ENCODE peak calls at places on chromosomes 7 and 10, in five cellular contexts. C, O, U, F and M are unnamed samples.

GRCh38 chr10:48454302-48455054 is 148.0 kb downstream of the MAPK8 start:
- DNase-seq in C (no peak), O (no peak), U (peak; percentile 59), F (no peak), M (no peak)

GRCh38 chr7:7237978-7238267 is 55.6 kb downstream of the C1GALT1 start:
- DNase-seq in C (no peak), O (no peak), U (no peak), F (no peak), M (no peak)

GRCh38 chr10:63633677-63634487 is 112.7 kb downstream of the REEP3 start:
- DNase-seq in C (no peak), O (no peak), U (no peak), F (no peak), M (peak; percentile 10)

GRCh38 chr10:116168329-116168728 is 104.7 kb downstream of the GFRA1 start:
- DNase-seq in C (no peak), O (no peak), U (no peak), F (no peak), M (no peak)

GRCh38 chr10:554182-554848 is 135.2 kb downstream of the DIP2C start:
- DNase-seq in C (no peak), O (no peak), U (no peak), F (no peak), M (no peak)

GRCh38 chr10:78035025-78035424 is 1.4 kb downstream of the RPS24 start:
- DNase-seq in C (no peak), O (no peak), U (no peak), F (no peak), M (no peak)

GRCh38 chr7:69450436-69450835 is 147.8 kb upstream of the AUTS2 start:
- DNase-seq in C (no peak), O (no peak), U (no peak), F (no peak), M (no peak)

GRCh38 chr7:22980422-22980821 is 33.5 kb downstream of the HYCC1 start:
- DNase-seq in C (no peak), O (peak; percentile 30), U (no peak), F (no peak), M (no peak)

GRCh38 chr7:36852017-36852416 is 127.7 kb upstream of the AOAH start:
- DNase-seq in C (no peak), O (no peak), U (no peak), F (no peak), M (no peak)
- H3K27ac ChIP-seq in C (no peak overlapping the region), O (no peak overlapping the region), U (no peak overlapping the region), F (no peak overlapping the region), M (no peak overlapping the region)

GRCh38 chr10:52337225-52337624 is 23.1 kb downstream of the DKK1 start:
- DNase-seq in C (no peak), O (no peak), U (no peak), F (no peak), M (no peak)

GRCh38 chr10:52332815-52333214 is 18.7 kb downstream of the DKK1 start:
- DNase-seq in C (no peak), O (no peak), U (no peak), F (no peak), M (no peak)

GRCh38 chr10:52335665-52336064 is 21.6 kb downstream of the DKK1 start:
- DNase-seq in C (no peak), O (no peak), U (no peak), F (no peak), M (no peak)

GRCh38 chr10:52331759-52332364 is 17.8 kb downstream of the DKK1 start:
- DNase-seq in C (no peak), O (no peak), U (no peak), F (no peak), M (no peak)

DNA sequence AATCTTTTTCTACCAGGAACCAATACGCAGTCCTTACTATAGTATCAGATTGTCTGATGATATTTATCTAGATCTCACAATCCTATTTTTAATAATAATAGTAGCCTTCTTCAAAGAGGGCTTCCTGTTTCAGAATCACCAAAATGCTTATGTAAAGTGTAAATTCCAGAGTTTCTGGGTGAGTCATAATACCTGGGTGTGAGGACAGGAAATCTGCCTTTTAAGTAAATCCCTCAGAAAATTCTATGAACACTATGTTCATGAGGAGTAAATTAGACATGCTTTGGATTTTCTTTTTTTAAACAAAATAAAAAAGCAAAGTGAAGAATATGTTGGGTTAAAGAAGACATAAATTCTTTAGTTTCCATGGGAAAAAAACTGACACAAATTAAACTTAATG is 20.5 kb downstream of the DKK1 start:
- DNase-seq in C (no peak), O (no peak), U (no peak), F (no peak), M (no peak)
- H3K27ac ChIP-seq in C (no peak overlapping the region), O (no peak overlapping the region), U (no peak overlapping the region), F (no peak overlapping the region), M (no peak overlapping the region)

GRCh38 chr7:50405246-50405645 is 44.9 kb downstream of the FIGNL1 start:
- DNase-seq in C (no peak), O (no peak), U (no peak), F (no peak), M (no peak)

GRCh38 chr7:50411333-50412028 is 38.7 kb downstream of the FIGNL1 start:
- DNase-seq in C (no peak), O (no peak), U (no peak), F (no peak), M (no peak)

GRCh38 chr7:50409856-50410468 is 40.2 kb downstream of the FIGNL1 start:
- DNase-seq in C (no peak), O (no peak), U (no peak), F (no peak), M (no peak)

GRCh38 chr7:50404392-50404791 is 45.8 kb downstream of the FIGNL1 start:
- DNase-seq in C (no peak), O (no peak), U (no peak), F (no peak), M (no peak)

DNA sequence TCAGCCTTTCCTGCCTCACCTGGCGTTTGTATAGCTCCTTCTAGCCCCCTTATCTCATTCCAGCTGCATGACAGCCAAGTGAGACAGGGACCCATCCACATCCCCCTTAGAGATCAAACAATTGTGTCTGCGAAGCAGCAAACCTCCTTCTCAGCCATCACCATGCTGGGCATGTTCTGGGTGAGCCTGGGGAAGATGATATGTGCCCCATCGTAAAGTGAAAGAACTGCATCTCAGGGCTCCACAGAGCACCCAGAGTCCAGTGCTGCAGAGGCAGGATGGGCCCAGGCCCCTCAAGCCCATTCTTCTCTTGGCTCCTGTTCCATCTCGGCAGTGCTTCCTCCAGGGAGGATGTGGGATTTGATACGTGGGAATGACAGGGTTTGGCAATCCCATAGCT is 43.2 kb downstream of the FIGNL1 start:
- DNase-seq in C (no peak), O (no peak), U (no peak), F (no peak), M (no peak)
- H3K27ac ChIP-seq in C (no peak overlapping the region), O (no peak overlapping the region), U (no peak overlapping the region), F (no peak overlapping the region), M (no peak overlapping the region)

GRCh38 chr10:26274391-26274790 is 57.8 kb downstream of the GAD2 start:
- DNase-seq in C (no peak), O (no peak), U (no peak), F (no peak), M (peak; percentile 56)

DNA sequence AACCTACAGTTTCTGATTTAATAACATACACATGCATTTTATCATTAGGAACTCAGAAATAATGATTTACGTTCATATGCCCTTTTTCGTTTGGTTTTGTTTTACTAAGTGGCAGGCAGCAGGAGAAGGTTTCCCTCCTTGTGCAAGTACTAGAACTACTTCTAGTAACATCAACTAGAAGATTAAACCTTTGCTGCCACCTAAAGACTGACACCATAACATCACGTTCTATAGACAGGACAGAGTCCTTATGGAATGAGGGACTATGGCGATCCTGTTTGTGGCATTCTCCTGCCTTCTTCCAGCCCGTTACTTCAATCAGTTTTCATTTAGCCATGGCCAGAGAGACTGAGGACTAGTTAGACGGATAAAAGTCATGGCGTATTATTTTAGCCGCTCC is 53.2 kb downstream of the GAD2 start:
- DNase-seq in C (no peak), O (no peak), U (no peak), F (no peak), M (no peak)
- H3K27ac ChIP-seq in C (no peak overlapping the region), O (no peak overlapping the region), U (no peak overlapping the region), F (no peak overlapping the region), M (no peak overlapping the region)

GRCh38 chr10:5987747-5988146 is 10.4 kb upstream of the IL15RA start:
- DNase-seq in C (no peak), O (no peak), U (peak; percentile 66), F (peak; percentile 62), M (no peak)
- H3K27ac ChIP-seq in C (no peak overlapping the region), O (no peak overlapping the region), U (no peak overlapping the region), F (no peak overlapping the region), M (no peak overlapping the region)

DNA sequence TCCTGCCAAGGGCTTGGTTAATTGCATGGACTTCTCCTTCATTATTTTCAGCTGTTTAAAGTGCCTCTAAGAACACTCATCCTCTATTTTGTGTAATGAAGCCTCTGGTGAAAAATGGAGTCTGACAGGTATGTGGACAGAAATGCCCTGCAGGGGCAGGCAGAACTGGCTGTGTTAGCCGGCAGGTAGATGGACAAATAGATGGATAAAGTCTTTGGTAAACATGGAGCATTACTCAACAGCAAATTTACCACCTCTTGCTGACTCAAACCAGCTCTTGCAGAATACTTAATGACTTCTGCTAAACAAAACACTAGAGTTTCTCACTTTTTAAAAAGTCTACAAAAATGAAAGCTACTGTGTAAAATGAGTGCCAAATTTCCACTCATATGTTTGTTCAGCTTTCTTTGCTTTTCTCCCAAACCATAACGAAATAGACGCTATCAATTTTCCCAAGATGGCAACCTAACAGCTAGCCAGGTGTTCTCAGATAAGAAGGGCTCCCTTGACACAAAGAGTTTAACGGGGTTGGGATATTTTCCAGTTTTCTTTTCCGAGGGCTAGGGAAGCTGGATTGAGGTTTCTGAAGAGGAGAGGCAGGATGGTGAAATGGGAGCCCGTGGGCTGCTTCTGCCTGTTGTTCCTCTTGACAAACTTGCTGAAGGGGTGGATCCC is 71.9 kb upstream of the HABP2 start:
- DNase-seq in C (no peak), O (no peak), U (no peak), F (no peak), M (no peak)
- H3K27ac ChIP-seq in C (no peak overlapping the region), O (no peak overlapping the region), U (no peak overlapping the region), F (no peak overlapping the region), M (no peak overlapping the region)

DNA sequence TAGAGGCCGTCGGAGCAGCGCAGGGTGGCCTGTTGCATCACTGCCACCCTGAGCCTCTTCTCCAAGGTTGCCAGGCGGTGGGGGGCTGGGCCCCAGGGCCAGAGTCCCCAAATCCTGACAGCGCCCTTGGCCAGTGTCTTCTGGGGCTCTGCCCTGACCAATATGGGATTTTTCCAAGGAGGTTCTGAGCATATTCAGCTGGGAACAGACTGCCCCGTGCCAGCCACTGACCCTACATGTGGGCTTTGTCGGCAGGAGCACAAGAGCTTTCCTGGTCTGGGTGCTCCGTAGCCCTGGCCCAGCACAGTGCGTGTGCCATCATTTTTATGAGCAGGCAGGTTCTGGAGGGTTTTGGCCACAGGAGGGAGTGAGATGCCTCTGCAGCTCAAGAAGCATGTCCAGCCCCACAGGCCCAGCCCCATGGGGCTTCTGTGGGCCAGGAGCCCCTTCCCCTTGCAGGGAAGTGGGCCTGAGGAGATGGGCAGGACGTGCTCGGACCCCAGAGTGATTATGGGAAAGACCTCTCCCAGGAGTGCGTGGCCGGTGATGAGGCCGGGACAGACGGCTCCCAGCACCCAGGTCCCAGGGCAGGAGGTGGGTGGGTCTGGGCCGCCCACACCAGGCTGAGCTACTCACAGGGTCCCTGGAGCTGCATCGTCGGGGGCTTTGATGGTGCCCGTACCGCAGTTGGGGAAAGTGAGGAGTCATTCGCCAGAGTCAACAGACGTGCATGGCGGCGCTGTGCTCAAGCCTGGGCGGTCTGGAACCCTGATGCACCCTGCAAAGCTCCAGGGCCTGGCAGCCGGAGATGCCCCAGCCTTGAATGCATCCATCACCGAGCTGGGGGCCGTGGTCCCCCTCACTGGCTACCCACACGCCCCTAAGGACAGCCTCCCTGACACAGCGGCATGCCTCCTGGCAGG is 66.6 kb downstream of the PWWP2B start:
- DNase-seq in C (no peak), O (no peak), U (peak; percentile 54), F (peak; percentile 37), M (no peak)
- H3K27ac ChIP-seq in C (no peak overlapping the region), O (no peak overlapping the region), U (peak overlapping the region; percentile 99), F (peak overlapping the region; percentile 87), M (peak overlapping the region; percentile 38)

GRCh38 chr7:17524746-17525145 is 226.3 kb downstream of the AHR start:
- DNase-seq in C (no peak), O (no peak), U (no peak), F (no peak), M (no peak)
- H3K27ac ChIP-seq in C (no peak overlapping the region), O (no peak overlapping the region), U (no peak overlapping the region), F (no peak overlapping the region), M (no peak overlapping the region)